ENCODE peak calls at places on chromosome 3, in ten cellular contexts. P is ureter; Z is H9; M is GM12864; S is colonic mucosa; A is occipital lobe; T is glutamatergic neuron; H is anterior cingulate cortex; I is dorsolateral prefrontal cortex; K is activated CD4-positive, alpha-beta T cell treated with anti-CD3 and anti-CD28 coated beads for 48 hours. G is an unnamed sample.

GRCh38 chr3:140677764-140678163 is at the start of gene TRIM42:
- DNase-seq in P (no peak), Z (no peak), M (no peak), S (no peak), A (no peak), T (no peak), H (no peak), I (no peak), K (no peak), G (no peak)

GRCh38 chr3:9439331-9439730 is 41.9 kb downstream of the SETD5 start:
- DNase-seq in P (no peak), Z (no peak), M (no peak), S (no peak), A (no peak), T (no peak), H (no peak), I (no peak), K (no peak), G (no peak)

GRCh38 chr3:9732080-9732752 is 681 bp downstream of the BRPF1 start:
- DNase-seq in P (peak; percentile 47), Z (no peak), M (no peak), S (peak; percentile 34), A (no peak), T (peak; percentile 47), H (no peak), I (no peak), K (peak; percentile 61), G (peak; percentile 55)

GRCh38 chr3:195873281-195873887 is 35.0 kb downstream of the TNK2 start:
- DNase-seq in P (no peak), Z (no peak), M (no peak), S (no peak), A (no peak), T (no peak), H (peak; percentile 41), I (no peak), K (no peak), G (no peak)

GRCh38 chr3:82165266-82165665 is 403.8 kb upstream of the GBE1 start:
- DNase-seq in P (no peak), Z (no peak), M (no peak), S (no peak), A (no peak), T (no peak), H (no peak), I (no peak), K (no peak), G (no peak)

GRCh38 chr3:119322021-119322522 is 27.9 kb downstream of the ARHGAP31 start:
- DNase-seq in P (no peak), Z (no peak), M (no peak), S (no peak), A (no peak), T (no peak), H (no peak), I (no peak), K (no peak), G (no peak)

GRCh38 chr3:71579934-71580318 is 3.6 kb downstream of the FOXP1 start:
- DNase-seq in P (no peak), Z (no peak), M (no peak), S (peak; percentile 59), A (no peak), T (no peak), H (no peak), I (no peak), K (peak; percentile 23), G (no peak)

GRCh38 chr3:11749486-11749885 is 97.2 kb downstream of the TAMM41 start:
- DNase-seq in P (no peak), Z (no peak), M (no peak), S (no peak), A (no peak), T (no peak), H (no peak), I (no peak), K (no peak), G (no peak)

GRCh38 chr3:15796771-15797599 is 794 bp downstream of the ANKRD28 start:
- DNase-seq in P (no peak), Z (no peak), M (no peak), S (no peak), A (peak; percentile 25), T (no peak), H (peak; percentile 1), I (peak; percentile 45), K (no peak), G (no peak)

GRCh38 chr3:123394391-123395022 is 54.4 kb downstream of the ADCY5 start:
- DNase-seq in P (no peak), Z (no peak), M (no peak), S (no peak), A (no peak), T (no peak), H (no peak), I (no peak), K (no peak), G (no peak)

GRCh38 chr3:53147161-53147902 is 13.7 kb upstream of the PRKCD start:
- DNase-seq in P (no peak), Z (no peak), M (no peak), S (no peak), A (no peak), T (no peak), H (no peak), I (no peak), K (no peak), G (no peak)

GRCh38 chr3:32414527-32415202 is 23.0 kb downstream of the CMTM7 start:
- DNase-seq in P (no peak), Z (no peak), M (no peak), S (no peak), A (no peak), T (no peak), H (no peak), I (no peak), K (peak; percentile 45), G (no peak)

GRCh38 chr3:100107227-100107626 is 7.1 kb downstream of the FILIP1L start:
- DNase-seq in P (no peak), Z (no peak), M (no peak), S (no peak), A (no peak), T (no peak), H (no peak), I (no peak), K (no peak), G (no peak)

GRCh38 chr3:4394567-4394966 is 72.5 kb downstream of the SUMF1 start:
- DNase-seq in P (no peak), Z (no peak), M (no peak), S (no peak), A (no peak), T (no peak), H (no peak), I (no peak), K (no peak), G (no peak)

GRCh38 chr3:180048840-180049239 is 12.1 kb upstream of the PEX5L start:
- DNase-seq in P (no peak), Z (no peak), M (no peak), S (no peak), A (no peak), T (no peak), H (no peak), I (no peak), K (no peak), G (no peak)

GRCh38 chr3:2166552-2166951 is 67.9 kb downstream of the CNTN4 start:
- DNase-seq in P (no peak), Z (no peak), M (no peak), S (no peak), A (no peak), T (no peak), H (no peak), I (no peak), K (no peak), G (no peak)